ENCODE peak calls at places on chromosomes 12 and 14, in ten cellular contexts. One of them, this sample, is unnamed.

GRCh38 chr14:65258391-65258790 is 154.1 kb upstream of the FUT8 start:
- DNase-seq in amniotic stem cell: no peak
- DNase-seq in Right ventricle myocardium inferior: no peak
- DNase-seq in left cardiac atrium: no peak
- DNase-seq in stimulated activated CD8-positive, alpha-beta memory T cell treated with anti-CD3 and anti-CD28 coated beads, Interleukin-2, amount 100 ng/mL, for 1 hour: no peak
- DNase-seq in BJ: no peak
- DNase-seq in hepatic stellate cell: no peak
- DNase-seq in LNCaP clone FGC: no peak
- DNase-seq in stimulated activated effector memory CD8-positive, alpha-beta T cell treated with anti-CD3 and anti-CD28 coated beads, Interleukin-12 subunit alpha, Interleukin-12 subunit beta, amount 100 ng/mL, for 72 hours: no peak
- DNase-seq in NCI-H510A treated with DMSO at 0.1 percent for 48 hours: no peak
- DNase-seq in this sample: no peak

GRCh38 chr14:88793259-88793625 is 489 bp upstream of the EML5 start:
- DNase-seq in BJ: no peak
- DNase-seq in stimulated activated effector memory CD8-positive, alpha-beta T cell treated with anti-CD3 and anti-CD28 coated beads, Interleukin-12 subunit alpha, Interleukin-12 subunit beta, amount 100 ng/mL, for 72 hours: no peak
- DNase-seq in stimulated activated CD8-positive, alpha-beta memory T cell treated with anti-CD3 and anti-CD28 coated beads, Interleukin-2, amount 100 ng/mL, for 1 hour: no peak
- DNase-seq in left cardiac atrium: no peak
- DNase-seq in NCI-H510A treated with DMSO at 0.1 percent for 48 hours: no peak
- DNase-seq in hepatic stellate cell: no peak
- DNase-seq in Right ventricle myocardium inferior: peak; percentile 41
- DNase-seq in amniotic stem cell: no peak
- DNase-seq in LNCaP clone FGC: no peak
- DNase-seq in this sample: no peak

GRCh38 chr12:53222170-53223005 is 9.6 kb downstream of the RARG start:
- DNase-seq in BJ: no peak
- DNase-seq in stimulated activated CD8-positive, alpha-beta memory T cell treated with anti-CD3 and anti-CD28 coated beads, Interleukin-2, amount 100 ng/mL, for 1 hour: no peak
- DNase-seq in left cardiac atrium: no peak
- DNase-seq in amniotic stem cell: no peak
- DNase-seq in hepatic stellate cell: no peak
- DNase-seq in LNCaP clone FGC: no peak
- DNase-seq in Right ventricle myocardium inferior: no peak
- DNase-seq in stimulated activated effector memory CD8-positive, alpha-beta T cell treated with anti-CD3 and anti-CD28 coated beads, Interleukin-12 subunit alpha, Interleukin-12 subunit beta, amount 100 ng/mL, for 72 hours: no peak
- DNase-seq in NCI-H510A treated with DMSO at 0.1 percent for 48 hours: no peak
- DNase-seq in this sample: no peak

GRCh38 chr12:109109756-109110350 is 6.5 kb upstream of the ACACB start:
- DNase-seq in amniotic stem cell: no peak
- DNase-seq in Right ventricle myocardium inferior: no peak
- DNase-seq in BJ: no peak
- DNase-seq in hepatic stellate cell: no peak
- DNase-seq in left cardiac atrium: no peak
- DNase-seq in stimulated activated effector memory CD8-positive, alpha-beta T cell treated with anti-CD3 and anti-CD28 coated beads, Interleukin-12 subunit alpha, Interleukin-12 subunit beta, amount 100 ng/mL, for 72 hours: no peak
- DNase-seq in stimulated activated CD8-positive, alpha-beta memory T cell treated with anti-CD3 and anti-CD28 coated beads, Interleukin-2, amount 100 ng/mL, for 1 hour: no peak
- DNase-seq in NCI-H510A treated with DMSO at 0.1 percent for 48 hours: no peak
- DNase-seq in LNCaP clone FGC: no peak
- DNase-seq in this sample: no peak

GRCh38 chr12:52213541-52214420 is 19.3 kb upstream of the KRT7 start:
- DNase-seq in stimulated activated CD8-positive, alpha-beta memory T cell treated with anti-CD3 and anti-CD28 coated beads, Interleukin-2, amount 100 ng/mL, for 1 hour: peak; percentile 17
- DNase-seq in LNCaP clone FGC: no peak
- DNase-seq in BJ: no peak
- DNase-seq in Right ventricle myocardium inferior: peak; percentile 83
- DNase-seq in hepatic stellate cell: peak; percentile 88
- DNase-seq in amniotic stem cell: peak; percentile 38
- DNase-seq in stimulated activated effector memory CD8-positive, alpha-beta T cell treated with anti-CD3 and anti-CD28 coated beads, Interleukin-12 subunit alpha, Interleukin-12 subunit beta, amount 100 ng/mL, for 72 hours: peak; percentile 53
- DNase-seq in left cardiac atrium: peak; percentile 67
- DNase-seq in NCI-H510A treated with DMSO at 0.1 percent for 48 hours: peak; percentile 83
- DNase-seq in this sample: peak; percentile 47

GRCh38 chr12:77202457-77203060 is 137.2 kb upstream of the E2F7 start:
- DNase-seq in NCI-H510A treated with DMSO at 0.1 percent for 48 hours: no peak
- DNase-seq in BJ: no peak
- DNase-seq in stimulated activated CD8-positive, alpha-beta memory T cell treated with anti-CD3 and anti-CD28 coated beads, Interleukin-2, amount 100 ng/mL, for 1 hour: no peak
- DNase-seq in left cardiac atrium: no peak
- DNase-seq in LNCaP clone FGC: no peak
- DNase-seq in stimulated activated effector memory CD8-positive, alpha-beta T cell treated with anti-CD3 and anti-CD28 coated beads, Interleukin-12 subunit alpha, Interleukin-12 subunit beta, amount 100 ng/mL, for 72 hours: no peak
- DNase-seq in amniotic stem cell: no peak
- DNase-seq in Right ventricle myocardium inferior: no peak
- DNase-seq in hepatic stellate cell: no peak
- DNase-seq in this sample: no peak

GRCh38 chr12:63782466-63782865 is 2.8 kb downstream of the RXYLT1 start:
- DNase-seq in LNCaP clone FGC: no peak
- DNase-seq in amniotic stem cell: no peak
- DNase-seq in stimulated activated CD8-positive, alpha-beta memory T cell treated with anti-CD3 and anti-CD28 coated beads, Interleukin-2, amount 100 ng/mL, for 1 hour: no peak
- DNase-seq in Right ventricle myocardium inferior: no peak
- DNase-seq in hepatic stellate cell: no peak
- DNase-seq in NCI-H510A treated with DMSO at 0.1 percent for 48 hours: no peak
- DNase-seq in left cardiac atrium: no peak
- DNase-seq in BJ: no peak
- DNase-seq in stimulated activated effector memory CD8-positive, alpha-beta T cell treated with anti-CD3 and anti-CD28 coated beads, Interleukin-12 subunit alpha, Interleukin-12 subunit beta, amount 100 ng/mL, for 72 hours: no peak
- DNase-seq in this sample: no peak

GRCh38 chr14:101819251-101819990 is 57.9 kb downstream of the PPP2R5C start:
- DNase-seq in hepatic stellate cell: no peak
- DNase-seq in Right ventricle myocardium inferior: no peak
- DNase-seq in left cardiac atrium: no peak
- DNase-seq in amniotic stem cell: no peak
- DNase-seq in stimulated activated effector memory CD8-positive, alpha-beta T cell treated with anti-CD3 and anti-CD28 coated beads, Interleukin-12 subunit alpha, Interleukin-12 subunit beta, amount 100 ng/mL, for 72 hours: no peak
- DNase-seq in stimulated activated CD8-positive, alpha-beta memory T cell treated with anti-CD3 and anti-CD28 coated beads, Interleukin-2, amount 100 ng/mL, for 1 hour: peak; percentile 46
- DNase-seq in NCI-H510A treated with DMSO at 0.1 percent for 48 hours: no peak
- DNase-seq in LNCaP clone FGC: no peak
- DNase-seq in BJ: no peak
- DNase-seq in this sample: peak; percentile 77

GRCh38 chr12:123126294-123127144 is 24.4 kb downstream of the PITPNM2 start:
- DNase-seq in NCI-H510A treated with DMSO at 0.1 percent for 48 hours: no peak
- DNase-seq in stimulated activated CD8-positive, alpha-beta memory T cell treated with anti-CD3 and anti-CD28 coated beads, Interleukin-2, amount 100 ng/mL, for 1 hour: no peak
- DNase-seq in Right ventricle myocardium inferior: no peak
- DNase-seq in LNCaP clone FGC: no peak
- DNase-seq in hepatic stellate cell: peak; percentile 97
- DNase-seq in amniotic stem cell: peak; percentile 94
- DNase-seq in left cardiac atrium: peak; percentile 71
- DNase-seq in stimulated activated effector memory CD8-positive, alpha-beta T cell treated with anti-CD3 and anti-CD28 coated beads, Interleukin-12 subunit alpha, Interleukin-12 subunit beta, amount 100 ng/mL, for 72 hours: no peak
- DNase-seq in BJ: peak; percentile 92
- DNase-seq in this sample: no peak

GRCh38 chr12:12954361-12954760 is 2.4 kb upstream of the GPRC5D start:
- DNase-seq in BJ: no peak
- DNase-seq in left cardiac atrium: no peak
- DNase-seq in stimulated activated CD8-positive, alpha-beta memory T cell treated with anti-CD3 and anti-CD28 coated beads, Interleukin-2, amount 100 ng/mL, for 1 hour: no peak
- DNase-seq in hepatic stellate cell: peak; percentile 37
- DNase-seq in Right ventricle myocardium inferior: no peak
- DNase-seq in NCI-H510A treated with DMSO at 0.1 percent for 48 hours: no peak
- DNase-seq in stimulated activated effector memory CD8-positive, alpha-beta T cell treated with anti-CD3 and anti-CD28 coated beads, Interleukin-12 subunit alpha, Interleukin-12 subunit beta, amount 100 ng/mL, for 72 hours: no peak
- DNase-seq in amniotic stem cell: peak; percentile 39
- DNase-seq in LNCaP clone FGC: no peak
- DNase-seq in this sample: no peak

GRCh38 chr12:65259501-65259900 is 19.0 kb upstream of the MSRB3 start:
- DNase-seq in stimulated activated CD8-positive, alpha-beta memory T cell treated with anti-CD3 and anti-CD28 coated beads, Interleukin-2, amount 100 ng/mL, for 1 hour: no peak
- DNase-seq in hepatic stellate cell: no peak
- DNase-seq in LNCaP clone FGC: no peak
- DNase-seq in NCI-H510A treated with DMSO at 0.1 percent for 48 hours: no peak
- DNase-seq in stimulated activated effector memory CD8-positive, alpha-beta T cell treated with anti-CD3 and anti-CD28 coated beads, Interleukin-12 subunit alpha, Interleukin-12 subunit beta, amount 100 ng/mL, for 72 hours: no peak
- DNase-seq in BJ: no peak
- DNase-seq in left cardiac atrium: no peak
- DNase-seq in Right ventricle myocardium inferior: no peak
- DNase-seq in amniotic stem cell: no peak
- DNase-seq in this sample: no peak

GRCh38 chr12:84727964-84728363 is 184.6 kb downstream of the SLC6A15 start:
- DNase-seq in left cardiac atrium: no peak
- DNase-seq in amniotic stem cell: no peak
- DNase-seq in NCI-H510A treated with DMSO at 0.1 percent for 48 hours: peak; percentile 31
- DNase-seq in Right ventricle myocardium inferior: no peak
- DNase-seq in stimulated activated CD8-positive, alpha-beta memory T cell treated with anti-CD3 and anti-CD28 coated beads, Interleukin-2, amount 100 ng/mL, for 1 hour: no peak
- DNase-seq in LNCaP clone FGC: no peak
- DNase-seq in BJ: no peak
- DNase-seq in stimulated activated effector memory CD8-positive, alpha-beta T cell treated with anti-CD3 and anti-CD28 coated beads, Interleukin-12 subunit alpha, Interleukin-12 subunit beta, amount 100 ng/mL, for 72 hours: no peak
- DNase-seq in hepatic stellate cell: no peak
- DNase-seq in this sample: no peak

GRCh38 chr12:80846930-80847329 is 90.8 kb downstream of the LIN7A start:
- DNase-seq in LNCaP clone FGC: no peak
- DNase-seq in Right ventricle myocardium inferior: no peak
- DNase-seq in stimulated activated CD8-positive, alpha-beta memory T cell treated with anti-CD3 and anti-CD28 coated beads, Interleukin-2, amount 100 ng/mL, for 1 hour: no peak
- DNase-seq in NCI-H510A treated with DMSO at 0.1 percent for 48 hours: peak; percentile 31
- DNase-seq in stimulated activated effector memory CD8-positive, alpha-beta T cell treated with anti-CD3 and anti-CD28 coated beads, Interleukin-12 subunit alpha, Interleukin-12 subunit beta, amount 100 ng/mL, for 72 hours: no peak
- DNase-seq in hepatic stellate cell: no peak
- DNase-seq in BJ: no peak
- DNase-seq in amniotic stem cell: no peak
- DNase-seq in left cardiac atrium: no peak
- DNase-seq in this sample: no peak

GRCh38 chr14:29463727-29464370 is 463.8 kb downstream of the PRKD1 start:
- DNase-seq in hepatic stellate cell: no peak
- DNase-seq in amniotic stem cell: no peak
- DNase-seq in stimulated activated CD8-positive, alpha-beta memory T cell treated with anti-CD3 and anti-CD28 coated beads, Interleukin-2, amount 100 ng/mL, for 1 hour: no peak
- DNase-seq in Right ventricle myocardium inferior: no peak
- DNase-seq in LNCaP clone FGC: no peak
- DNase-seq in NCI-H510A treated with DMSO at 0.1 percent for 48 hours: no peak
- DNase-seq in stimulated activated effector memory CD8-positive, alpha-beta T cell treated with anti-CD3 and anti-CD28 coated beads, Interleukin-12 subunit alpha, Interleukin-12 subunit beta, amount 100 ng/mL, for 72 hours: no peak
- DNase-seq in BJ: no peak
- DNase-seq in left cardiac atrium: no peak
- DNase-seq in this sample: no peak

GRCh38 chr14:29243355-29243754 is 476.8 kb downstream of the FOXG1 start:
- DNase-seq in NCI-H510A treated with DMSO at 0.1 percent for 48 hours: no peak
- DNase-seq in stimulated activated CD8-positive, alpha-beta memory T cell treated with anti-CD3 and anti-CD28 coated beads, Interleukin-2, amount 100 ng/mL, for 1 hour: no peak
- DNase-seq in amniotic stem cell: no peak
- DNase-seq in Right ventricle myocardium inferior: no peak
- DNase-seq in hepatic stellate cell: no peak
- DNase-seq in BJ: no peak
- DNase-seq in stimulated activated effector memory CD8-positive, alpha-beta T cell treated with anti-CD3 and anti-CD28 coated beads, Interleukin-12 subunit alpha, Interleukin-12 subunit beta, amount 100 ng/mL, for 72 hours: no peak
- DNase-seq in LNCaP clone FGC: no peak
- DNase-seq in left cardiac atrium: no peak
- DNase-seq in this sample: no peak

GRCh38 chr14:61516125-61516740 is 179.1 kb upstream of the HIF1A start:
- DNase-seq in LNCaP clone FGC: no peak
- DNase-seq in amniotic stem cell: no peak
- DNase-seq in stimulated activated effector memory CD8-positive, alpha-beta T cell treated with anti-CD3 and anti-CD28 coated beads, Interleukin-12 subunit alpha, Interleukin-12 subunit beta, amount 100 ng/mL, for 72 hours: no peak
- DNase-seq in Right ventricle myocardium inferior: no peak
- DNase-seq in hepatic stellate cell: no peak
- DNase-seq in NCI-H510A treated with DMSO at 0.1 percent for 48 hours: no peak
- DNase-seq in BJ: no peak
- DNase-seq in stimulated activated CD8-positive, alpha-beta memory T cell treated with anti-CD3 and anti-CD28 coated beads, Interleukin-2, amount 100 ng/mL, for 1 hour: no peak
- DNase-seq in left cardiac atrium: no peak
- DNase-seq in this sample: no peak

This sample was measured in natural killer cell.